ENCODE peak calls at places on chromosomes 4 and X, in nine cellular contexts. X, G, S, R, I, C, H, Z and O are unnamed samples. For H3K36me3, the result is how much of the 10 kb centered on the place peaks cover.

GRCh38 chr4:37243722-37244582 is 591 bp upstream of the NWD2 start:
- DNase-seq in X (no peak), G (no peak), S (no peak), R (no peak), I (no peak), C (peak), H (no peak), Z (no peak), O (no peak)

GRCh38 chrX:47817421-47817820 is 19.3 kb upstream of the ZNF81 start:
- DNase-seq in X (no peak), G (no peak), S (no peak), R (no peak), I (no peak), C (no peak), H (no peak), Z (no peak), O (no peak)

GRCh38 chr4:83108101-83108861 is 6.2 kb downstream of the PLAC8 start:
- DNase-seq in X (no peak), G (no peak), S (no peak), R (no peak), I (no peak), C (no peak), H (no peak), Z (no peak), O (no peak)

GRCh38 chr4:140092094-140092820 is 61.7 kb downstream of the MAML3 start:
- DNase-seq in X (no peak), G (no peak), S (peak), R (peak), I (no peak), C (peak), H (peak), Z (peak), O (peak)

GRCh38 chr4:7383251-7383650 is 51.5 kb downstream of the PSAPL1 start:
- DNase-seq in X (no peak), G (no peak), S (no peak), R (no peak), I (no peak), C (no peak), H (no peak), Z (no peak), O (no peak)

GRCh38 chrX:43002526-43003203 is 224.7 kb upstream of the PPP1R2C start:
- DNase-seq in X (no peak), G (no peak), S (no peak), R (no peak), I (no peak), C (no peak), H (no peak), Z (no peak), O (no peak)

GRCh38 chrX:16869393-16870094 is 618 bp downstream of the RBBP7 start:
- DNase-seq in X (no peak), G (peak), S (no peak), R (peak), I (no peak), C (peak), H (peak), Z (peak), O (peak)

GRCh38 chr4:101649790-101650450 is 140.6 kb upstream of the BANK1 start:
- DNase-seq in X (peak), G (no peak), S (no peak), R (peak), I (no peak), C (no peak), H (no peak), Z (no peak), O (no peak)

GRCh38 chr4:142883433-142883832 is 37.3 kb upstream of the INPP4B start:
- DNase-seq in X (no peak), G (no peak), S (no peak), R (peak), I (no peak), C (peak), H (peak), Z (peak), O (peak)

GRCh38 chrX:96432647-96433046 is 252.0 kb upstream of the DIAPH2 start:
- DNase-seq in X (no peak), G (no peak), S (no peak), R (peak), I (no peak), C (no peak), H (no peak), Z (no peak), O (no peak)

GRCh38 chr4:184392321-184392720 is 82.0 kb downstream of the IRF2 start:
- DNase-seq in X (no peak), G (no peak), S (no peak), R (no peak), I (no peak), C (no peak), H (no peak), Z (no peak), O (no peak)

GRCh38 chr4:184388106-184388505 is 86.2 kb downstream of the IRF2 start:
- DNase-seq in X (no peak), G (no peak), S (no peak), R (no peak), I (no peak), C (no peak), H (no peak), Z (no peak), O (no peak)

GRCh38 chr4:184392748-184393334 is 81.5 kb downstream of the IRF2 start:
- DNase-seq in X (no peak), G (no peak), S (no peak), R (no peak), I (peak), C (no peak), H (no peak), Z (no peak), O (no peak)

GRCh38 chr4:184387351-184387750 is 87.0 kb downstream of the IRF2 start:
- DNase-seq in X (no peak), G (no peak), S (no peak), R (no peak), I (no peak), C (no peak), H (no peak), Z (no peak), O (no peak)

GRCh38 chr4:184389978-184390518 is 84.3 kb downstream of the IRF2 start:
- DNase-seq in X (no peak), G (no peak), S (no peak), R (no peak), I (no peak), C (peak), H (no peak), Z (no peak), O (no peak)
- H3K36me3 ChIP-seq in X (under half), G (under half), S (under half), R (half or more), I (half or more), C (under half), H (under half), Z (under half), O (under half)

GRCh38 chr4:184103755-184104367 is 113.8 kb downstream of the ENPP6 start:
- DNase-seq in X (no peak), G (no peak), S (no peak), R (no peak), I (no peak), C (peak), H (no peak), Z (no peak), O (no peak)
- H3K36me3 ChIP-seq in X (under half), G (under half), S (under half), R (under half), I (under half), C (under half), H (under half), Z (under half), O (under half)

DNA sequence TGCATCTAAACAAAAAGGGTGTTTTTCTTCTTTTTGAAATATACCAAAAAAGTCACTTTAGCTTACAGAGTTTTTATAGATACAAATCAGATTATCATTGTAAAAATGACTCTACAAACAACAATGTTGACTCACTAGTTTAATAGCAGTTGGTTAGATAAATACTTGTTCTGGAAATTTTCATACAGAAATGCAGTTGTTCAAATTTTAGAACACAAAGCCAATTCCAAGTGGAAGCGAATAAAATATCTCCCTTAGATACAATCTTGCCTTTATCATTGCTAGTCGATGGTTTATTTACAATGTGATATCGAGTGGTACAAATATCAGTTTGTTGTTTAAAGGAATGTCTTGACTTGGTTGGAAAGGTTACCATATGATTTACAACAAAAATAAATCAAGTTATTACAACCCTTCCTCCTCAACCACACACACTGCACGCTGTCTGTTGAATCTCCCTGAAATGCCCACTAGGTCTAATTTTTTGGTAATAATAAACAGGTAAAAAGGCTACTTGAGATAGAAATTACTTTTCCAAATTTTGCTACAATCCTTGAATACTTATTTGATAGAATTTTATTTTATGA is 114.8 kb downstream of the CDS1 start:
- DNase-seq in X (no peak), G (no peak), S (no peak), R (peak), I (no peak), C (no peak), H (no peak), Z (peak), O (no peak)
- H3K36me3 ChIP-seq in X (under half), G (under half), S (under half), R (half or more), I (half or more), C (under half), H (under half), Z (under half), O (under half)

GRCh38 chr4:154542264-154542879 is 7.8 kb downstream of the PLRG1 start:
- DNase-seq in X (no peak), G (no peak), S (no peak), R (no peak), I (no peak), C (no peak), H (no peak), Z (no peak), O (no peak)
- H3K36me3 ChIP-seq in X (half or more), G (half or more), S (under half), R (half or more), I (half or more), C (half or more), H (half or more), Z (half or more), O (half or more)

GRCh38 chr4:107669068-107669467 is 51.0 kb downstream of the PAPSS1 start:
- DNase-seq in X (no peak), G (no peak), S (no peak), R (no peak), I (no peak), C (no peak), H (no peak), Z (no peak), O (no peak)

GRCh38 chr4:107665001-107665400 is 55.0 kb downstream of the PAPSS1 start:
- DNase-seq in X (peak), G (no peak), S (no peak), R (peak), I (no peak), C (no peak), H (no peak), Z (no peak), O (no peak)

GRCh38 chr4:107666134-107666533 is 53.9 kb downstream of the PAPSS1 start:
- DNase-seq in X (peak), G (no peak), S (no peak), R (peak), I (no peak), C (no peak), H (no peak), Z (peak), O (no peak)
- H3K36me3 ChIP-seq in X (under half), G (under half), S (under half), R (under half), I (under half), C (under half), H (under half), Z (under half), O (under half)

GRCh38 chr4:169107528-169107927 is 97.5 kb upstream of the CBR4 start:
- DNase-seq in X (no peak), G (no peak), S (no peak), R (no peak), I (no peak), C (no peak), H (no peak), Z (no peak), O (no peak)
- H3K36me3 ChIP-seq in X (under half), G (under half), S (under half), R (half or more), I (half or more), C (under half), H (under half), Z (under half), O (under half)

GRCh38 chr4:38675167-38676121 is 11.4 kb downstream of the KLF3 start:
- DNase-seq in X (peak), G (peak), S (peak), R (peak), I (peak), C (no peak), H (peak), Z (peak), O (peak)

GRCh38 chr4:38672247-38673071 is 8.5 kb downstream of the KLF3 start:
- DNase-seq in X (no peak), G (no peak), S (no peak), R (no peak), I (no peak), C (no peak), H (peak), Z (no peak), O (no peak)

GRCh38 chr4:38673109-38673978 is 9.3 kb downstream of the KLF3 start:
- DNase-seq in X (no peak), G (no peak), S (no peak), R (peak), I (peak), C (no peak), H (peak), Z (peak), O (no peak)

GRCh38 chr4:38676986-38677385 is 13.0 kb downstream of the KLF3 start:
- DNase-seq in X (no peak), G (no peak), S (no peak), R (no peak), I (no peak), C (no peak), H (no peak), Z (no peak), O (no peak)

GRCh38 chr4:38674206-38675144 is 10.5 kb downstream of the KLF3 start:
- DNase-seq in X (no peak), G (no peak), S (no peak), R (no peak), I (no peak), C (no peak), H (peak), Z (peak), O (peak)
- H3K36me3 ChIP-seq in X (under half), G (under half), S (under half), R (under half), I (under half), C (under half), H (under half), Z (under half), O (under half)

GRCh38 chr4:118825799-118826198 is 10.1 kb downstream of the SEC24D start:
- DNase-seq in X (no peak), G (no peak), S (no peak), R (no peak), I (no peak), C (no peak), H (no peak), Z (no peak), O (no peak)
- H3K36me3 ChIP-seq in X (half or more), G (under half), S (under half), R (half or more), I (under half), C (half or more), H (under half), Z (under half), O (under half)

DNA sequence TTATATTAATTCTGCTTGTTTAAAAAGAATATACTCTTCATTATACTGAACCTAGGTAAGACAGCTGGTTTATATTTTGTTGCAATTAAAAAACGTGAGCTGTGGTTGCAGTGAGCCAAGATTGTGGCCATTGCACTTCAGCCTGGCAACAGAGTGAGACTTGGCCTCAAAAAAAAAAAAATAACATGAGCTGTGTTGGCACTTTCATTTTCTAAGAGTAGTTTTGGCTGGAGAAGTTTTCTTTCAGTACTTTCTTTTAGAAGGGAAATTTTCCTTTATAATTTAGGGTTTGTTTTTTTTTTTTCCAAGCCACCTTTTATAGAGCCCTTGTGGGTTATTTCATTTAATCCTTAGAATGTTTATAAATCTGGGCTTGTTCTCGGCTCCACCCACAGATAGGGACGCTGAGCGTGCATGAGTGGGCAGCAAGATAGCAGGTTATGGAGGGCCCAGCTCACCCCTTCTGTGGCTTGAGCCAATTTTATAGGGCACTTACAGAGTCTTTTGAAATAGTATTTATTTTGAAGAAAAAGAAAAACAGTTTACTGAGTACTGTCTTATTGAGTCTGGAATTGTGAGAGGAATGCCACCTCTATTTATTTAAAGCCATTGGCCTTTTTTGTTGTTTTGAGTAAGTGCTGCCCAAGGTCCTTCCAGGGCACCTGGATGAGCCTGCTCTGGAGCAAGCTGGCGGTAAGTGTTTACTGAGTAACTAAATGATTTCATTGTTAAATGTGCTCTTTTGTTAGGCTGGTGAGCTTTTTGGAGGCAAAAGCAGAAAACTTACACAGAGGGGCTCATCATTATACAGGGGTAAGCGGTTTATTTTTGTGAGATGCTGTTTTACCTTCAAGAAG is 60.9 kb downstream of the HTT start:
- DNase-seq in X (no peak), G (no peak), S (no peak), R (peak), I (no peak), C (no peak), H (no peak), Z (no peak), O (no peak)
- H3K36me3 ChIP-seq in X (under half), G (under half), S (under half), R (half or more), I (half or more), C (half or more), H (under half), Z (under half), O (half or more)